ENCODE peak calls at places on chromosomes 12 and 14, in four cellular contexts. C is fibroblast of gingiva, L is small intestine, Z is EL. N is an unnamed sample.

GRCh38 chr14:90628825-90629224 is 187.4 kb downstream of the TTC7B start:
- DNase-seq in L (no peak), Z (no peak), C (no peak), N (no peak)

GRCh38 chr14:91195881-91196280 is 48.6 kb downstream of the GPR68 start:
- DNase-seq in C (no peak), L (no peak), Z (no peak), N (no peak)

GRCh38 chr12:109099426-109100020 is 2.1 kb downstream of the UNG start:
- DNase-seq in Z (no peak), L (no peak), C (no peak), N (no peak)

GRCh38 chr12:26275313-26276257 is 80.2 kb downstream of the SSPN start:
- DNase-seq in C (peak; percentile 76), L (no peak), Z (no peak), N (no peak)

GRCh38 chr12:31750747-31751039 is 21.9 kb upstream of the AMN1 start:
- DNase-seq in L (no peak), Z (no peak), C (no peak), N (no peak)

GRCh38 chr12:30286345-30286926 is 409.2 kb downstream of the IPO8 start:
- DNase-seq in Z (peak; percentile 4), L (no peak), C (peak; percentile 40), N (peak; percentile 68)

GRCh38 chr12:52335598-52336262 is 14.5 kb upstream of the KRT83 start:
- DNase-seq in L (peak; percentile 94), C (no peak), Z (no peak), N (no peak)

GRCh38 chr14:76937181-76938091 is 91.1 kb downstream of the IRF2BPL start:
- DNase-seq in L (no peak), Z (peak; percentile 69), C (peak; percentile 87), N (peak; percentile 87)